ENCODE peak calls at places on chromosomes 2 and 18, in nine cellular contexts. N is A549; W is AML-193; L is HT-29; J is anterior cingulate cortex; C is progenitor cell of endocrine pancreas; Q is stimulated activated naive B cell treated with anti-CD40 and anti-IgM and Interleukin-4, amounts not matched to agents 10 μg/mL and 1 μg/mL and 100 μg/mL, for 72 hours; D is GM04504; M is MCF 10A. T is an unnamed sample.
A peak's percentile ranks its signal among the peaks of the same experiment; 100 is the strongest.

GRCh38 chr2:173997269-173997668 is 32.1 kb upstream of the SP3 start:
- DNase-seq in N (no peak), W (peak; percentile 96), L (no peak), J (no peak), C (no peak), Q (peak; percentile 57), D (peak; percentile 58), M (no peak), T (no peak)

GRCh38 chr2:80947601-80948130 is 643.1 kb upstream of the LRRTM1 start:
- DNase-seq in N (no peak), W (no peak), L (peak; percentile 83), J (no peak), C (no peak), Q (no peak), D (no peak), M (no peak), T (no peak)

GRCh38 chr2:195468771-195469170 is 188.3 kb upstream of the SLC39A10 start:
- DNase-seq in N (no peak), W (no peak), L (no peak), J (no peak), C (no peak), Q (no peak), D (no peak), M (no peak), T (no peak)

GRCh38 chr2:73933194-73933593 is 6.5 kb downstream of the DGUOK start:
- DNase-seq in N (no peak), W (no peak), L (no peak), J (no peak), C (no peak), Q (no peak), D (no peak), M (no peak), T (no peak)

GRCh38 chr2:235765181-235765820 is 271.5 kb downstream of the AGAP1 start:
- DNase-seq in N (peak; percentile 8), W (no peak), L (peak; percentile 38), J (no peak), C (no peak), Q (no peak), D (peak; percentile 46), M (peak; percentile 76), T (no peak)

GRCh38 chr2:48339451-48339850 is 190.5 kb upstream of the STON1 start:
- DNase-seq in N (no peak), W (no peak), L (no peak), J (no peak), C (no peak), Q (no peak), D (no peak), M (no peak), T (no peak)

GRCh38 chr2:195001924-195002323 is 655.1 kb upstream of the SLC39A10 start:
- DNase-seq in N (no peak), W (no peak), L (no peak), J (no peak), C (no peak), Q (no peak), D (no peak), M (no peak), T (no peak)

GRCh38 chr2:18991177-18992168 is 366.9 kb downstream of the OSR1 start:
- DNase-seq in N (peak; percentile 27), W (no peak), L (peak; percentile 92), J (no peak), C (no peak), Q (no peak), D (peak; percentile 60), M (peak; percentile 87), T (no peak)

GRCh38 chr18:2050702-2051201 is 520.6 kb downstream of the METTL4 start:
- DNase-seq in N (no peak), W (no peak), L (peak; percentile 54), J (no peak), C (no peak), Q (no peak), D (no peak), M (peak; percentile 63), T (no peak)

GRCh38 chr18:7974200-7974874 is 407.2 kb downstream of the PTPRM start:
- DNase-seq in N (no peak), W (no peak), L (no peak), J (no peak), C (no peak), Q (no peak), D (no peak), M (no peak), T (no peak)

GRCh38 chr18:49813071-49813320 is 337 bp downstream of the ACAA2 start:
- DNase-seq in N (peak; percentile 1), W (peak; percentile 38), L (peak; percentile 38), J (no peak), C (peak; percentile 24), Q (peak; percentile 19), D (peak; percentile 6), M (peak; percentile 35), T (peak; percentile 30)

GRCh38 chr18:28248653-28249052 is 71.7 kb upstream of the CDH2 start:
- DNase-seq in N (no peak), W (no peak), L (no peak), J (no peak), C (no peak), Q (no peak), D (no peak), M (no peak), T (no peak)

GRCh38 chr2:11540148-11540995 is 6.5 kb downstream of the GREB1 start:
- DNase-seq in N (no peak), W (no peak), L (no peak), J (no peak), C (no peak), Q (no peak), D (no peak), M (no peak), T (no peak)

T was measured in WTC11.